ENCODE peak calls at places on chromosomes 2 and 18, in five cellular contexts. N is GM06990, Z is HFFc6, E is H9, V is Calu3. Q is an unnamed sample.

GRCh38 chr2:201257941-201258665 is 2.2 kb upstream of the CASP8 start:
- DNase-seq in V (peak), Z (peak), N (peak), E (peak), Q (peak)

GRCh38 chr2:5459041-5459440 is 233.1 kb upstream of the SOX11 start:
- DNase-seq in V (no peak), E (no peak), Z (no peak), N (no peak), Q (no peak)

GRCh38 chr18:48454146-48454796 is 45.1 kb upstream of the ZBTB7C start:
- DNase-seq in Z (no peak), N (no peak), V (no peak), E (no peak), Q (no peak)

GRCh38 chr18:80252136-80252535 is 4.8 kb upstream of the PARD6G start:
- DNase-seq in Z (peak), E (no peak), N (no peak), V (no peak), Q (no peak)

GRCh38 chr18:45838302-45839070 is 13.0 kb downstream of the SIGLEC15 start:
- DNase-seq in Z (no peak), N (no peak), E (no peak), V (no peak), Q (no peak)

GRCh38 chr2:45130758-45131157 is 121.5 kb upstream of the SIX2 start:
- DNase-seq in N (no peak), Z (no peak), V (no peak), E (no peak), Q (no peak)

GRCh38 chr2:14716319-14716718 is 83.8 kb downstream of the LRATD1 start:
- DNase-seq in Z (no peak), E (no peak), N (no peak), V (no peak), Q (no peak)

GRCh38 chr2:200337621-200338020 is 31.1 kb downstream of the SPATS2L start:
- DNase-seq in N (no peak), V (no peak), E (no peak), Z (no peak), Q (no peak)

GRCh38 chr18:42706618-42707017 is 408.9 kb downstream of the RIT2 start:
- DNase-seq in E (peak), Z (no peak), V (no peak), N (no peak), Q (no peak)

DNA sequence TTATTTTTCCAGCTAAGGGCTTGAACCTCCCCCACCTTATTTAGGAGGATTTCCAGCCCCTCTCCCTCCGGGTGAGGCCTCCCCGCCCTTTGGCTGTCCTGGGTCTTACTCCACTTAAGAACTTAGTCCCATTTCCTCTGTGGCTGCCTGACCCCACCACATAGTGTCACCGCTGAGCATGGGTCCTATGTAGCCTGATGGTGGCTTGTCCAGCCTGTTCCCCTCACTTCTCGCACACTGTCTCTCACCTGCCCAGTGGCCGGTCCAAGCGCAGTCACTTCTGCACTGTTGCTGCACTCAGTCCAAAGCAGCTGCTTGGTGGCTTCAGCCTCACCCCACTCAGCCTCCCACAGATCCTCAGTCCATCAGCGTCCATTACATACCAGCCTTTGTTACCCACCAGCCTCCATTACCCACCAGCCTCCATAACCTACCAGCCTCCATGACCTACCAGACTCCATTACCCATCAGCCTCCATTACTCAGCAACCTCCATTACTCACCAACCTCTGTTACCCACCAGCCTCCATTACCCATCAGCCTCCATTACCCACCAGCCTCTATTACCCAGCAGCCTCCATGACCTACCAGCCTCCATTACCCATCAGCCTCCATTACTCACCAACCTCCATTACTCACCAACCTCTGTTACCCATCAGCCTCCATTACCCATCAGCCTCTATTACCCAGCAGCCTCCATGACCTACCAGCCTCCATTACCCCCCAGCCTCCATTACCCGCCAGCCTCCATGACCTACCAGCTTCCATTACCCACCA is 133.2 kb upstream of the HS6ST1 start:
- DNase-seq in N (no peak), V (no peak), E (peak), Z (no peak), Q (peak)
- TF ChIP-seq CTCF in N (no peak), V (no peak), E (no peak), Z (no peak), Q (no peak)

GRCh38 chr18:9494778-9495302 is 19.5 kb downstream of the RALBP1 start:
- DNase-seq in Z (peak), N (peak), E (no peak), V (no peak), Q (no peak)

GRCh38 chr18:9495465-9495864 is 20.2 kb downstream of the RALBP1 start:
- DNase-seq in N (no peak), E (no peak), V (no peak), Z (no peak), Q (no peak)

GRCh38 chr18:9495916-9496540 is 20.7 kb downstream of the RALBP1 start:
- DNase-seq in V (no peak), Z (no peak), E (no peak), N (no peak), Q (no peak)
- TF ChIP-seq CTCF in V (no peak), Z (no peak), E (no peak), N (no peak), Q (no peak)

DNA sequence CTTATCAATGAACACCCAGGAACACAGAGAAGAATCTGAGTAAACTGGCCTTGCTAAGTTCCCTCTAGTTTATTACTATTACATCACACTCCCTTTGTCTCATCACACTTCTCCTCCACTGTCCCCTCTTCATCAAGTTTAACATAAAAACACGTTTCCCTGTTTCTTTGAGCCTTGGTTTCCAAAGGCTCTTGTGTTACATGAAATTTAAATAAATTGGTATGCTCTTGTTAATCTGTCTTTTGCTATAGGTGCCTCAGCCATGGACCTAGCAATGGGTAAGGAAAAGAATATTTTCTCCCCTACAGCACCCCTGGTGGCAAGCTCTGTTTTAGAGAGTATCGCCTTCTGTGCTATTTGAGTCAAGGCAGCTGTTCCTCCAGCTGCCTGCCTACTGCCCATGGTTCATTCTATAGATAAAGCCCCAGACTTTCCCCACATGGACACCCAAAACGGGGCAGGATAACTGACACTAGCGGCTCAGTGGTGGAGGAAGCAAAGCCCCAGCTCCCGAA is 31.8 kb downstream of the TGIF1 start:
- DNase-seq in V (peak), Z (no peak), N (no peak), E (peak), Q (no peak)
- TF ChIP-seq CTCF in V (peak), Z (peak), N (peak), E (peak), Q (peak)

GRCh38 chr2:204796581-204796980 is 251.3 kb downstream of the PARD3B start:
- DNase-seq in N (peak), V (no peak), E (no peak), Z (no peak), Q (no peak)
- TF ChIP-seq CTCF in N (no peak), V (no peak), E (no peak), Z (no peak), Q (no peak)

GRCh38 chr2:241062342-241063092 is 39.6 kb downstream of the MTERF4 start:
- DNase-seq in V (no peak), E (peak), Z (no peak), N (peak), Q (no peak)

GRCh38 chr2:241064802-241065354 is 37.2 kb downstream of the MTERF4 start:
- DNase-seq in E (no peak), N (no peak), Z (no peak), V (no peak), Q (no peak)

GRCh38 chr2:241064008-241064801 is 37.9 kb downstream of the MTERF4 start:
- DNase-seq in E (peak), N (peak), Z (no peak), V (peak), Q (peak)

GRCh38 chr2:241063093-241063551 is 39.0 kb downstream of the MTERF4 start:
- DNase-seq in E (peak), V (no peak), Z (no peak), N (no peak), Q (no peak)

GRCh38 chr2:241063587-241063986 is 38.5 kb downstream of the MTERF4 start:
- DNase-seq in V (peak), E (peak), N (no peak), Z (no peak), Q (no peak)
- TF ChIP-seq CTCF in V (no peak), E (no peak), N (no peak), Z (no peak), Q (no peak)

GRCh38 chr2:219490186-219490585 is 8.5 kb upstream of the GMPPA start:
- DNase-seq in Z (no peak), N (no peak), V (no peak), E (no peak), Q (no peak)
- TF ChIP-seq CTCF in Z (peak), N (no peak), V (peak), E (peak), Q (no peak)

Q was measured in CD14-positive monocyte.